ENCODE peak calls at places on chromosomes 7 and 10, in seven cellular contexts. B is fibroblast of lung, E is cardiac septum, H is T-helper 17 cell, O is A673, I is lung, Y is GM23248. J is an unnamed sample.

GRCh38 chr7:115662120-115662519 is 368.4 kb downstream of the TFEC start:
- DNase-seq in O (peak; percentile 3), I (no peak), Y (peak; percentile 54), H (no peak), B (peak; percentile 19), E (no peak), J (no peak)

GRCh38 chr10:124093076-124093773 is at the start of gene CHST15:
- DNase-seq in E (no peak), Y (peak; percentile 38), I (peak; percentile 64), H (no peak), O (peak; percentile 45), B (peak; percentile 77), J (peak; percentile 78)

GRCh38 chr7:41685684-41686083 is 17.2 kb downstream of the INHBA start:
- DNase-seq in E (no peak), H (no peak), O (no peak), I (no peak), Y (peak; percentile 52), B (peak; percentile 91), J (no peak)

GRCh38 chr7:116991233-116991632 is 37.9 kb downstream of the ST7 start:
- DNase-seq in I (no peak), O (no peak), B (no peak), E (no peak), H (no peak), Y (no peak), J (no peak)

GRCh38 chr10:112209534-112210200 is 26.1 kb upstream of the GPAM start:
- DNase-seq in E (no peak), I (no peak), H (no peak), O (peak; percentile 59), Y (peak; percentile 74), B (peak; percentile 17), J (no peak)

GRCh38 chr10:1184541-1185415 is 128.6 kb downstream of the WDR37 start:
- DNase-seq in H (no peak), I (no peak), E (peak; percentile 53), B (no peak), O (no peak), Y (no peak), J (no peak)

GRCh38 chr7:1567082-1567771 is 2.6 kb downstream of the PSMG3 start:
- DNase-seq in O (peak; percentile 90), H (no peak), I (no peak), Y (peak; percentile 94), E (no peak), B (peak; percentile 85), J (peak; percentile 80)

GRCh38 chr10:93313798-93314197 is 168.3 kb downstream of the MYOF start:
- DNase-seq in B (peak; percentile 26), H (no peak), I (no peak), O (no peak), Y (peak; percentile 38), E (no peak), J (no peak)

GRCh38 chr10:10804998-10805737 is 212.5 kb upstream of the CELF2 start:
- DNase-seq in O (no peak), Y (peak; percentile 84), H (no peak), I (no peak), E (no peak), B (peak; percentile 93), J (no peak)

GRCh38 chr10:101018600-101019439 is 12.1 kb downstream of the PDZD7 start:
- DNase-seq in I (peak; percentile 80), Y (peak; percentile 93), H (peak; percentile 69), B (peak; percentile 70), O (peak; percentile 88), E (peak; percentile 89), J (peak; percentile 75)

GRCh38 chr7:146960747-146961416 is 844.3 kb downstream of the CNTNAP2 start:
- DNase-seq in Y (no peak), B (peak; percentile 6), H (no peak), I (no peak), E (no peak), O (peak; percentile 37), J (no peak)

GRCh38 chr7:122864016-122864415 is 22.2 kb downstream of the CADPS2 start:
- DNase-seq in B (no peak), H (no peak), E (no peak), O (no peak), I (no peak), Y (no peak), J (no peak)

GRCh38 chr7:121342631-121343030 is 13.8 kb downstream of the WNT16 start:
- DNase-seq in E (no peak), O (no peak), Y (no peak), I (no peak), B (no peak), H (no peak), J (no peak)

GRCh38 chr7:99504281-99504602 is 220 bp upstream of the ZKSCAN5 start:
- DNase-seq in Y (no peak), B (peak; percentile 96), H (no peak), E (no peak), I (no peak), O (peak; percentile 99), J (no peak)

GRCh38 chr10:986137-986825 is 2.0 kb upstream of the GTPBP4 start:
- DNase-seq in E (peak; percentile 44), O (no peak), I (peak; percentile 83), Y (peak; percentile 66), H (no peak), B (peak; percentile 92), J (peak; percentile 93)

GRCh38 chr7:33733865-33734650 is 171.3 kb upstream of the BMPER start:
- DNase-seq in E (no peak), B (no peak), Y (no peak), H (no peak), I (no peak), O (no peak), J (no peak)

GRCh38 chr10:127153166-127153565 is 43.2 kb downstream of the INSYN2A start:
- DNase-seq in E (peak; percentile 31), I (no peak), H (no peak), Y (no peak), B (peak; percentile 31), O (no peak), J (no peak)

GRCh38 chr7:35652124-35652523 is 42.8 kb downstream of the HERPUD2 start:
- DNase-seq in I (no peak), H (no peak), B (no peak), Y (no peak), O (no peak), E (no peak), J (no peak)

GRCh38 chr7:47690902-47691558 is 109.1 kb upstream of the TNS3 start:
- DNase-seq in I (no peak), E (no peak), B (peak; percentile 82), Y (peak; percentile 69), H (no peak), O (no peak), J (no peak)

GRCh38 chr7:10734595-10734994 is 239.1 kb upstream of the PHF14 start:
- DNase-seq in E (no peak), B (no peak), Y (no peak), O (no peak), H (no peak), I (no peak), J (no peak)

GRCh38 chr10:28713626-28714352 is 36.5 kb downstream of the BAMBI start:
- DNase-seq in H (no peak), Y (no peak), B (no peak), O (no peak), I (no peak), E (no peak), J (no peak)

GRCh38 chr10:22554481-22555182 is 159.7 kb downstream of the PIP4K2A start:
- DNase-seq in H (no peak), I (peak; percentile 45), Y (peak; percentile 81), B (peak; percentile 91), O (no peak), E (no peak), J (peak; percentile 10)

GRCh38 chr7:31883761-31884164 is 186.4 kb downstream of the PDE1C start:
- DNase-seq in B (peak; percentile 83), H (no peak), E (no peak), O (peak; percentile 80), Y (peak; percentile 88), I (no peak), J (no peak)

GRCh38 chr10:58358314-58358933 is 23.6 kb downstream of the UBE2D1 start:
- DNase-seq in E (no peak), H (no peak), Y (no peak), O (no peak), I (no peak), B (no peak), J (no peak)

GRCh38 chr7:100629117-100629711 is 12.1 kb downstream of the TFR2 start:
- DNase-seq in B (no peak), E (no peak), O (peak; percentile 48), I (no peak), H (no peak), Y (peak; percentile 32), J (no peak)

GRCh38 chr10:88091490-88092061 is 228.2 kb downstream of the PTEN start:
- DNase-seq in O (no peak), B (no peak), I (no peak), Y (no peak), H (peak; percentile 30), E (peak; percentile 84), J (no peak)

GRCh38 chr10:10361486-10361885 is 656.2 kb upstream of the CELF2 start:
- DNase-seq in Y (no peak), B (no peak), O (no peak), I (no peak), E (no peak), H (no peak), J (no peak)

GRCh38 chr10:130179640-130180039 is 43.4 kb downstream of the GLRX3 start:
- DNase-seq in H (peak; percentile 30), Y (peak; percentile 85), I (no peak), O (peak; percentile 84), E (no peak), B (peak; percentile 68), J (no peak)

GRCh38 chr7:16046045-16046444 is 359.6 kb upstream of the MEOX2 start:
- DNase-seq in O (no peak), H (no peak), Y (peak; percentile 68), B (peak; percentile 28), I (no peak), E (no peak), J (no peak)

GRCh38 chr10:11015371-11015934 is 2.2 kb upstream of the CELF2 start:
- DNase-seq in I (no peak), H (no peak), Y (peak; percentile 21), E (no peak), B (no peak), O (no peak), J (no peak)

GRCh38 chr10:62769574-62770242 is 34.8 kb upstream of the ADO start:
- DNase-seq in Y (peak; percentile 18), I (no peak), E (no peak), O (peak; percentile 23), H (no peak), B (peak; percentile 15), J (peak; percentile 16)

GRCh38 chr7:47444376-47445098 is 137.4 kb downstream of the TNS3 start:
- DNase-seq in O (no peak), B (no peak), I (no peak), H (no peak), E (peak; percentile 46), Y (peak; percentile 66), J (peak; percentile 56)

J was measured in thyroid gland.